ENCODE peak calls at places on chromosomes 1 and 21, in eight cellular contexts. One of them, this sample, is unnamed.

GRCh38 chr1:42170779-42171621 is 6.5 kb upstream of the GUCA2A start:
- DNase-seq in nephron progenitor cell: no peak
- DNase-seq in uterus: no peak
- DNase-seq in Calu3: no peak
- DNase-seq in kidney: peak
- DNase-seq in foreskin fibroblast: no peak
- DNase-seq in hepatocyte: no peak
- DNase-seq in glutamatergic neuron: no peak
- DNase-seq in this sample: no peak

GRCh38 chr21:35204850-35205564 is 155.9 kb upstream of the RUNX1 start:
- DNase-seq in nephron progenitor cell: no peak
- DNase-seq in uterus: peak
- DNase-seq in Calu3: no peak
- DNase-seq in kidney: peak
- DNase-seq in foreskin fibroblast: peak
- DNase-seq in hepatocyte: peak
- DNase-seq in glutamatergic neuron: no peak
- DNase-seq in this sample: no peak

GRCh38 chr1:145955436-145955835 is 2.4 kb downstream of the LIX1L start:
- DNase-seq in nephron progenitor cell: no peak
- DNase-seq in uterus: no peak
- DNase-seq in Calu3: no peak
- DNase-seq in kidney: no peak
- DNase-seq in foreskin fibroblast: peak
- DNase-seq in hepatocyte: no peak
- DNase-seq in glutamatergic neuron: no peak
- DNase-seq in this sample: no peak

GRCh38 chr1:201742476-201742875 is 86.5 kb upstream of the IPO9 start:
- DNase-seq in nephron progenitor cell: no peak
- DNase-seq in uterus: no peak
- DNase-seq in Calu3: no peak
- DNase-seq in kidney: no peak
- DNase-seq in foreskin fibroblast: no peak
- DNase-seq in hepatocyte: no peak
- DNase-seq in glutamatergic neuron: no peak
- DNase-seq in this sample: no peak

GRCh38 chr1:201140235-201140940 is 13.4 kb upstream of the ASCL5 start:
- DNase-seq in nephron progenitor cell: no peak
- DNase-seq in uterus: no peak
- DNase-seq in Calu3: no peak
- DNase-seq in kidney: peak
- DNase-seq in foreskin fibroblast: no peak
- DNase-seq in hepatocyte: no peak
- DNase-seq in glutamatergic neuron: no peak
- DNase-seq in this sample: no peak

GRCh38 chr1:244937099-244937498 is 72.8 kb upstream of the HNRNPU start:
- DNase-seq in nephron progenitor cell: no peak
- DNase-seq in uterus: no peak
- DNase-seq in Calu3: no peak
- DNase-seq in kidney: no peak
- DNase-seq in foreskin fibroblast: no peak
- DNase-seq in hepatocyte: no peak
- DNase-seq in glutamatergic neuron: no peak
- DNase-seq in this sample: no peak

GRCh38 chr21:40466893-40467483 is 380.0 kb downstream of the DSCAM start:
- DNase-seq in nephron progenitor cell: no peak
- DNase-seq in uterus: no peak
- DNase-seq in Calu3: no peak
- DNase-seq in kidney: no peak
- DNase-seq in foreskin fibroblast: peak
- DNase-seq in hepatocyte: peak
- DNase-seq in glutamatergic neuron: no peak
- DNase-seq in this sample: no peak

GRCh38 chr1:23103001-23103879 is 65.4 kb downstream of the LUZP1 start:
- DNase-seq in nephron progenitor cell: no peak
- DNase-seq in uterus: no peak
- DNase-seq in Calu3: no peak
- DNase-seq in kidney: no peak
- DNase-seq in foreskin fibroblast: no peak
- DNase-seq in hepatocyte: no peak
- DNase-seq in glutamatergic neuron: no peak
- DNase-seq in this sample: no peak

GRCh38 chr1:112040891-112041740 is 51.6 kb upstream of the KCND3 start:
- DNase-seq in nephron progenitor cell: no peak
- DNase-seq in uterus: peak
- DNase-seq in Calu3: no peak
- DNase-seq in kidney: no peak
- DNase-seq in foreskin fibroblast: no peak
- DNase-seq in hepatocyte: peak
- DNase-seq in glutamatergic neuron: no peak
- DNase-seq in this sample: no peak

GRCh38 chr1:154888757-154889156 is 18.7 kb upstream of the KCNN3 start:
- DNase-seq in nephron progenitor cell: no peak
- DNase-seq in uterus: no peak
- DNase-seq in Calu3: no peak
- DNase-seq in kidney: no peak
- DNase-seq in foreskin fibroblast: no peak
- DNase-seq in hepatocyte: no peak
- DNase-seq in glutamatergic neuron: no peak
- DNase-seq in this sample: no peak

GRCh38 chr1:1779691-1780597 is 1.7 kb upstream of the NADK start:
- DNase-seq in nephron progenitor cell: no peak
- DNase-seq in uterus: no peak
- DNase-seq in Calu3: peak
- DNase-seq in kidney: peak
- DNase-seq in foreskin fibroblast: peak
- DNase-seq in hepatocyte: peak
- DNase-seq in glutamatergic neuron: no peak
- DNase-seq in this sample: no peak

GRCh38 chr1:74733616-74734484 is 898 bp downstream of the TYW3 start:
- DNase-seq in nephron progenitor cell: peak
- DNase-seq in uterus: no peak
- DNase-seq in Calu3: peak
- DNase-seq in kidney: no peak
- DNase-seq in foreskin fibroblast: peak
- DNase-seq in hepatocyte: no peak
- DNase-seq in glutamatergic neuron: no peak
- DNase-seq in this sample: no peak

GRCh38 chr1:220694866-220695382 is 4.8 kb downstream of the C1orf115 start:
- DNase-seq in nephron progenitor cell: no peak
- DNase-seq in uterus: no peak
- DNase-seq in Calu3: no peak
- DNase-seq in kidney: no peak
- DNase-seq in foreskin fibroblast: no peak
- DNase-seq in hepatocyte: no peak
- DNase-seq in glutamatergic neuron: no peak
- DNase-seq in this sample: no peak

DNA sequence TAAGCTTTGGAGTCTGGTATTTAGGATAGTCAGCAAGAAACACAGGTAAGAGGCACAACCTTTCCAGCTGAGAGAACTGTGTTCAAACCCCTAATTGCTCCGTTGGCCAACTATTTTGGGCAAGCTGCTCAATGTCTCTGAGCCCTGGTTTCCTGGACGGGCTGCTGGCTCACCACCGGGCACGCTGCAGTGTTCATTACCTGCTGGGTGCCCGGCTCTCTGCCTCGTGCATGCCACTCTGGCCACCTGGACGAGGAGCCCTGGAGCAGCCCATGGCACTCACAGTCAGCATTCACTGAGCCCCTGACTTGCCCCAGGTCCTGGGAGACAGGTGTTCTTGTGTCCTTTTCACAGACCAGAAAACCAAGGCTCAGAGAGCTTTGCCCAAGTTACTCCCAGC is 51.0 kb downstream of the DMRTB1 start:
- DNase-seq in nephron progenitor cell: no peak
- DNase-seq in uterus: no peak
- DNase-seq in Calu3: no peak
- DNase-seq in kidney: no peak
- DNase-seq in foreskin fibroblast: no peak
- DNase-seq in hepatocyte: no peak
- DNase-seq in glutamatergic neuron: no peak
- DNase-seq in this sample: no peak
- TF ChIP-seq CTCF in nephron progenitor cell: no peak
- TF ChIP-seq CTCF in uterus: no peak
- TF ChIP-seq CTCF in Calu3: no peak
- TF ChIP-seq CTCF in kidney: no peak
- TF ChIP-seq CTCF in foreskin fibroblast: no peak
- TF ChIP-seq CTCF in hepatocyte: no peak
- TF ChIP-seq CTCF in glutamatergic neuron: no peak
- TF ChIP-seq CTCF in this sample: no peak

GRCh38 chr1:29343908-29344307 is 107.6 kb downstream of the PTPRU start:
- DNase-seq in nephron progenitor cell: no peak
- DNase-seq in uterus: no peak
- DNase-seq in Calu3: no peak
- DNase-seq in kidney: peak
- DNase-seq in foreskin fibroblast: no peak
- DNase-seq in hepatocyte: no peak
- DNase-seq in glutamatergic neuron: no peak
- DNase-seq in this sample: no peak

GRCh38 chr1:29343476-29343875 is 107.2 kb downstream of the PTPRU start:
- DNase-seq in nephron progenitor cell: no peak
- DNase-seq in uterus: no peak
- DNase-seq in Calu3: no peak
- DNase-seq in kidney: no peak
- DNase-seq in foreskin fibroblast: no peak
- DNase-seq in hepatocyte: no peak
- DNase-seq in glutamatergic neuron: no peak
- DNase-seq in this sample: no peak

GRCh38 chr1:29342351-29342750 is 106.0 kb downstream of the PTPRU start:
- DNase-seq in nephron progenitor cell: no peak
- DNase-seq in uterus: no peak
- DNase-seq in Calu3: no peak
- DNase-seq in kidney: no peak
- DNase-seq in foreskin fibroblast: no peak
- DNase-seq in hepatocyte: no peak
- DNase-seq in glutamatergic neuron: no peak
- DNase-seq in this sample: no peak

GRCh38 chr1:29344336-29344735 is 108.0 kb downstream of the PTPRU start:
- DNase-seq in nephron progenitor cell: no peak
- DNase-seq in uterus: no peak
- DNase-seq in Calu3: no peak
- DNase-seq in kidney: no peak
- DNase-seq in foreskin fibroblast: no peak
- DNase-seq in hepatocyte: no peak
- DNase-seq in glutamatergic neuron: no peak
- DNase-seq in this sample: no peak

DNA sequence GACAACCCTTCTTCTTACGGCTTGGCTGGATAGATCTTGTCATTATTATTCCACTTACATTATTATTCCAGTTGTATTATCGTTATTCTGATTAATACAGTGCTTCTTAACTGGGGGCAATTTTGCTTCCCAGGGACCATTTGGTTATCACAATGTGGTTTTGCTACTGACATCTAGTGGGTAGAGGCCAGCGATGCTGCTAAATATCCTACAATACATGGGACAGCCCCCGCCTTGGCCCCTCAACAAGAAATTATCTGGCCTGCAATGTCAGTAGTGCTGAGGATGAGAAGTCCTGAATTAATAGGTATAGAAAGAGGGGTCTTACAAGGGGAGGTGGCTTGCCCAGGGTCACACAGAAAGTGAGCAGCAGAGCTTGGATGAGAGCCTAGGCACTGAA is 105.6 kb downstream of the PTPRU start:
- DNase-seq in nephron progenitor cell: no peak
- DNase-seq in uterus: no peak
- DNase-seq in Calu3: no peak
- DNase-seq in kidney: no peak
- DNase-seq in foreskin fibroblast: peak
- DNase-seq in hepatocyte: no peak
- DNase-seq in glutamatergic neuron: no peak
- DNase-seq in this sample: no peak
- TF ChIP-seq CTCF in nephron progenitor cell: peak
- TF ChIP-seq CTCF in uterus: no peak
- TF ChIP-seq CTCF in Calu3: no peak
- TF ChIP-seq CTCF in kidney: no peak
- TF ChIP-seq CTCF in foreskin fibroblast: peak
- TF ChIP-seq CTCF in hepatocyte: peak
- TF ChIP-seq CTCF in glutamatergic neuron: no peak
- TF ChIP-seq CTCF in this sample: no peak

DNA sequence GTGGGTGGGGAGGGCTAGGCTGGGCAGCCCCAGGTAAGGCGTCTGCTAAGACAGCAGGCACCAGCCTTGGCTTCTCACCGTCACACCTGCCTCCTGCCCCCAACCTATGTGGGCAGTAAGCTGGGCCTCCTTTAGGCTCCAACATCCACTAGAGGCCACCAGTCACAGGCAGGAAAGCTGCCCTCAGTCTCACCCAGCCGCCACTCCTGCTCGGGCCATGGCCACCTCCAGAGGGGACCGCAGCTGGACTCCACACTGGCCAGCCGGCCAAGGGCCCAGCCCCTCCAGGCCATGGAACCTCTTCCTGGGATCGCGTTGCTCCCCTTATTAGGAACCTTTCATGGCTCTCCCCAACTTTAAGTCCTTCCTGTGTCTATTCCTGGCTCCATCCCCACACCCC is 74.5 kb downstream of the MRPL37 start:
- DNase-seq in nephron progenitor cell: no peak
- DNase-seq in uterus: no peak
- DNase-seq in Calu3: peak
- DNase-seq in kidney: peak
- DNase-seq in foreskin fibroblast: peak
- DNase-seq in hepatocyte: no peak
- DNase-seq in glutamatergic neuron: no peak
- DNase-seq in this sample: no peak
- TF ChIP-seq CTCF in nephron progenitor cell: no peak
- TF ChIP-seq CTCF in uterus: no peak
- TF ChIP-seq CTCF in Calu3: no peak
- TF ChIP-seq CTCF in kidney: peak
- TF ChIP-seq CTCF in foreskin fibroblast: no peak
- TF ChIP-seq CTCF in hepatocyte: no peak
- TF ChIP-seq CTCF in glutamatergic neuron: no peak
- TF ChIP-seq CTCF in this sample: no peak

GRCh38 chr1:223714849-223715709 is 2.7 kb downstream of the CAPN2 start:
- DNase-seq in nephron progenitor cell: no peak
- DNase-seq in uterus: no peak
- DNase-seq in Calu3: peak
- DNase-seq in kidney: no peak
- DNase-seq in foreskin fibroblast: peak
- DNase-seq in hepatocyte: peak
- DNase-seq in glutamatergic neuron: no peak
- DNase-seq in this sample: no peak
- TF ChIP-seq CTCF in nephron progenitor cell: no peak
- TF ChIP-seq CTCF in uterus: no peak
- TF ChIP-seq CTCF in Calu3: no peak
- TF ChIP-seq CTCF in kidney: no peak
- TF ChIP-seq CTCF in foreskin fibroblast: no peak
- TF ChIP-seq CTCF in hepatocyte: no peak
- TF ChIP-seq CTCF in glutamatergic neuron: no peak
- TF ChIP-seq CTCF in this sample: no peak

GRCh38 chr1:31548899-31549806 is 27.2 kb upstream of the TINAGL1 start:
- DNase-seq in nephron progenitor cell: peak
- DNase-seq in uterus: peak
- DNase-seq in Calu3: peak
- DNase-seq in kidney: peak
- DNase-seq in foreskin fibroblast: peak
- DNase-seq in hepatocyte: peak
- DNase-seq in glutamatergic neuron: peak
- DNase-seq in this sample: peak
- TF ChIP-seq CTCF in nephron progenitor cell: peak
- TF ChIP-seq CTCF in uterus: peak
- TF ChIP-seq CTCF in Calu3: peak
- TF ChIP-seq CTCF in kidney: peak
- TF ChIP-seq CTCF in foreskin fibroblast: peak
- TF ChIP-seq CTCF in hepatocyte: peak
- TF ChIP-seq CTCF in glutamatergic neuron: peak
- TF ChIP-seq CTCF in this sample: peak

GRCh38 chr1:93980320-93980744 is 71.1 kb upstream of the GCLM start:
- DNase-seq in nephron progenitor cell: peak
- DNase-seq in uterus: no peak
- DNase-seq in Calu3: peak
- DNase-seq in kidney: no peak
- DNase-seq in foreskin fibroblast: no peak
- DNase-seq in hepatocyte: no peak
- DNase-seq in glutamatergic neuron: peak
- DNase-seq in this sample: no peak
- TF ChIP-seq CTCF in nephron progenitor cell: peak
- TF ChIP-seq CTCF in uterus: no peak
- TF ChIP-seq CTCF in Calu3: no peak
- TF ChIP-seq CTCF in kidney: no peak
- TF ChIP-seq CTCF in foreskin fibroblast: peak
- TF ChIP-seq CTCF in hepatocyte: peak
- TF ChIP-seq CTCF in glutamatergic neuron: peak
- TF ChIP-seq CTCF in this sample: no peak

This sample was measured in omental fat pad.